ENCODE peak calls at places on chromosomes 16 and 17, in four cellular contexts. N is endothelial cell of umbilical vein, A is GM12878, P is K562. R is an unnamed sample.

GRCh38 chr16:66189951-66190350 is 176.5 kb upstream of the CDH5 start:
- DNase-seq in N (peak; percentile 15), A (no peak), P (no peak), R (peak; percentile 92)

GRCh38 chr16:82801361-82801760 is 174.6 kb downstream of the CDH13 start:
- DNase-seq in N (peak; percentile 6), A (no peak), P (no peak), R (peak; percentile 67)

GRCh38 chr16:15970202-15970601 is 20.8 kb downstream of the ABCC1 start:
- DNase-seq in N (no peak), A (no peak), P (peak; percentile 67), R (no peak)

GRCh38 chr17:36837616-36838272 is 99.5 kb upstream of the LHX1 start:
- DNase-seq in N (no peak), A (no peak), P (no peak), R (no peak)

GRCh38 chr17:56902350-56902749 is 11.5 kb downstream of the TRIM25 start:
- DNase-seq in N (peak; percentile 64), A (no peak), P (no peak), R (peak; percentile 34)

GRCh38 chr17:62653831-62654829 is 26.7 kb downstream of the MRC2 start:
- DNase-seq in N (no peak), A (no peak), P (peak; percentile 41), R (peak; percentile 38)

GRCh38 chr17:47652570-47652969 is 2.9 kb downstream of the KPNB1 start:
- DNase-seq in N (peak; percentile 21), A (no peak), P (no peak), R (peak; percentile 13)

GRCh38 chr17:49694847-49695697 is 12.7 kb downstream of the SLC35B1 start:
- DNase-seq in N (peak; percentile 31), A (no peak), P (peak; percentile 68), R (no peak)

GRCh38 chr16:29915590-29916247 is 10.3 kb downstream of the KCTD13 start:
- DNase-seq in N (peak; percentile 69), A (no peak), P (no peak), R (peak; percentile 70)

GRCh38 chr16:82993874-82994375 is 367.2 kb downstream of the CDH13 start:
- DNase-seq in N (no peak), A (no peak), P (no peak), R (no peak)

GRCh38 chr16:85490971-85491771 is 122.0 kb upstream of the GSE1 start:
- DNase-seq in N (no peak), A (no peak), P (peak; percentile 75), R (no peak)

GRCh38 chr17:28925912-28926365 is 23.1 kb upstream of the DHRS13 start:
- DNase-seq in N (peak; percentile 88), A (peak; percentile 47), P (no peak), R (peak; percentile 92)

GRCh38 chr17:30969989-30970680 is 704 bp upstream of the RNF135 start:
- DNase-seq in N (no peak), A (no peak), P (no peak), R (no peak)

GRCh38 chr17:29140051-29140582 is 40.1 kb downstream of the MYO18A start:
- DNase-seq in N (peak; percentile 54), A (no peak), P (peak; percentile 76), R (peak; percentile 51)

GRCh38 chr17:66938656-66939055 is 25.9 kb upstream of the CACNG4 start:
- DNase-seq in N (no peak), A (no peak), P (no peak), R (no peak)

GRCh38 chr17:65742433-65743312 is 181.2 kb upstream of the AXIN2 start:
- DNase-seq in N (peak; percentile 56), A (no peak), P (no peak), R (peak; percentile 87)

GRCh38 chr17:82486186-82487084 is 27.9 kb downstream of the NARF start:
- DNase-seq in N (no peak), A (no peak), P (no peak), R (no peak)

GRCh38 chr17:42031584-42031983 is 11.7 kb downstream of the NKIRAS2 start:
- DNase-seq in N (no peak), A (no peak), P (no peak), R (no peak)

GRCh38 chr16:87661561-87661960 is 59.3 kb downstream of the JPH3 start:
- DNase-seq in N (peak; percentile 43), A (no peak), P (peak; percentile 75), R (peak; percentile 43)

GRCh38 chr17:17236295-17237025 is 508 bp downstream of the FLCN start:
- DNase-seq in N (peak; percentile 23), A (no peak), P (peak; percentile 51), R (peak; percentile 31)

GRCh38 chr17:17712268-17712924 is 31.1 kb downstream of the RAI1 start:
- DNase-seq in N (peak; percentile 94), A (peak; percentile 68), P (no peak), R (peak; percentile 97)

GRCh38 chr16:7055443-7055842 is 277.2 kb upstream of the RBFOX1 start:
- DNase-seq in N (no peak), A (no peak), P (peak; percentile 23), R (no peak)

GRCh38 chr16:26015776-26016175 is 324.0 kb downstream of the HS3ST4 start:
- DNase-seq in N (no peak), A (no peak), P (no peak), R (no peak)

GRCh38 chr17:50966163-50966666 is 100.1 kb upstream of the TOB1 start:
- DNase-seq in N (no peak), A (no peak), P (no peak), R (peak; percentile 69)

GRCh38 chr17:71677444-71677843 is 443.4 kb upstream of the SOX9 start:
- DNase-seq in N (no peak), A (no peak), P (no peak), R (peak; percentile 7)

GRCh38 chr16:67195676-67196075 is 3.3 kb upstream of the ELMO3 start:
- DNase-seq in N (no peak), A (no peak), P (no peak), R (no peak)

GRCh38 chr17:40992666-40993065 is 1.3 kb downstream of the KRTAP3-3 start:
- DNase-seq in N (no peak), A (no peak), P (no peak), R (no peak)

GRCh38 chr16:12298285-12298684 is 321.8 kb downstream of the SNX29 start:
- DNase-seq in N (no peak), A (no peak), P (no peak), R (no peak)

GRCh38 chr17:80948091-80948960 is 43.3 kb upstream of the CHMP6 start:
- DNase-seq in N (no peak), A (no peak), P (no peak), R (no peak)

DNA sequence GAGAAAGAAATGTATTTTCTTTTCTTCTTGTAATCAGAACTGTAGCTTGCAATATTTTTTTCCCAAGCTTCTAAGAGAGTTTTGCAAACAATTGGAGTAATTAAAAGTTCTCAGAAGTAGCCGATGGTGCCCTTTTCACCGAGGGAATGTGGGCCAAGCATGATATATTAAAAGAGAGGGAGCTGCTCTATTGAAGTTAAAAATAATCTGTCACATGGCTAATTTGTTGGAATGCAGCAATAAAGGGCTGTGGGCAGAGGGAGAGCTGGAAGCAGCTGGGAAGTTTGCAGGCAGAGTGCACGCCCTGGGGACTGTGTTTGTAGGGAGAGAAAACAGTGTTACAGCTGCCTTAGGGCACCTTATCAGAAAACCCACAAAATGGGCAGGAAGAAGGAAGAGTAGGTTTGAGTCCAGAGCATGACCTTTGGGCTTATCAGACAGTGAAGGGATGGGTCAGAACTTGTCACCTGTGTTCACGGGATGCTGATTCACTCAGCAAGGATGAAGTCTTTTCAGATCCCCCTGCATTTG is 18.5 kb upstream of the TERF2 start:
- DNase-seq in N (peak; percentile 95), A (no peak), P (peak; percentile 67), R (peak; percentile 40)
- TF ChIP-seq FOS in N (peak; percentile 53), A (no peak), P (no peak), R (no peak)

DNA sequence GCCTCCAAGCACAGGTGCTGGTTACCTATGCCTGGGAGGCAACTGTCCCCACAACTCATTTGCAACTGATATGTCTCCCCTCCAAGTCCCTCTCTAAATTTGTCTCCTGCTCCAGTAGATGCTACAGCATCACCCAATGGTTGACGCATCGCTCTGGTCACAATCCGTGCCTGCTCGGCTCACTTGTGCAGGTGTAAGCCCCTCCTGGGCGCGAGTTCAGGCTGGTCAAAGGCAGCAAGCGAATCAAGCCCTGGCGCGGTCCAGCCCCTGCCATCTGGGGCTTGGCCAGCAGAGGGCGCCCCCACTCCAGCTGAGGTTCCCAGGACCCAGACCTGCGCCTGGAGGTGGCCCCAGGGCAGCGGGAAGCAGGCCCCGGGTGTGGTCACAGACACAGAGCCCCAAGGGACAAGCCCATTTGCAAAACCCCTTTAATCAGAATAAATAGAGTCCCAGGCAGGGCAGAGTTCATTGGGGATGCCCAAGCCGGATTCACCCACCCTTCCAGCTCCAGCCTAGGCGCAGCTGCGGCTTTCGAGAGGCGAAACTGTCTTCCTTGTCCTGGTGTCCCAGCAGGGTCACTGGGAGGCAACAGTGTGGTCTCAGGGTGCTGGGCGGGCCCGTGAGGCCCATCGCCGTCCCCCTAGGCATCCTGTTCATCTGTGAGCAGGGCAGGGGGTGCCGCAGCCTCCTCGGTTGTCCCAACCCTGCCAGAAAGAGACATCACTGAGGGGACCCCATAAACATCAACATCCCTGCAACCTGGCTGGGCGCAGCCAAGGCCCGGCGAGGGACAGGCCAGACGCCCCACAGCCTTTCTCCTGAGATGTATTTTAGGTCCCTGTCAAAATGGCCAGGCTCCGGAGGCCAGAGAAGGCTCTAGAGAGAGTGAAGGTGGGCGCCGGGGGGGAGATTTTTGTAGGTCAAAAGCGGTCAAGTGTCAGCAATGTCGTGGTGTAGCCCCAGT is 15.8 kb downstream of the TMC6 start:
- DNase-seq in N (peak; percentile 51), A (no peak), P (peak; percentile 88), R (peak; percentile 13)
- TF ChIP-seq FOS in N (no peak), A (no peak), P (no peak), R (no peak)

DNA sequence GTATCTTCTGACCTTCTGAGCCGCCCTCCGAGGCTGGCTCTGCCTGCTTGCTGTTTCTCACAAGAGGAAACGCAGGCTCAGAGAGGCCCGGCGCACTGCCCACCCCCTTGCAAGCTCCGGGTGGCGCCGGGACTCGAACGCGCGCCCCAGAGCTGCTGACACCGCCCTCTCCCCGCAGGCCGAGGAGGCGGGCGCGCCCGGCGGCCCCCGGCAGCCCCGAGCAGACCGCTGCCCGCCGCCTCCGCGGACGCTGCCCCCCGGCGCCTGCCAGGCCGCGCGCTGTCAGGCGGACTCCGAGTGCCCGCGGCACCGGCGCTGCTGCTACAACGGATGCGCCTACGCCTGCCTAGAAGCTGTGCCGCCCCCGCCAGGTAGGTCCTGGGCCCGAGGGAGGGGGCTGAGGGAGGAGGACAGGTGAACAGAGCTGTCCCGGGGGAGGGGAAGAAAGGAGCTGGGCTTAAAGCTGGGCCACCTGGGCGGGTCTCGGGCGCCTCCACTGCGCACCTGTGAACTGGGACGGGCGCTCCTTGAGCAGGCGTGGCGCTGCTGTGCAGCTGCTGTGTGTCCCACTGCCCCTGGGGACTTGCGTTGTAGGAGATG is 18.2 kb downstream of the WFDC1 start:
- DNase-seq in N (no peak), A (no peak), P (no peak), R (no peak)
- TF ChIP-seq FOS in N (no peak), A (no peak), P (no peak), R (no peak)

GRCh38 chr16:19919142-19919541 is 34.5 kb upstream of the GPRC5B start:
- DNase-seq in N (no peak), A (no peak), P (no peak), R (no peak)
- TF ChIP-seq FOS in N (no peak), A (no peak), P (no peak), R (no peak)

R was measured in IMR-90.